ENCODE peak calls at places on chromosomes 13 and 19, in five cellular contexts. T is psoas muscle, G is foreskin fibroblast, S is tibial artery, E is MM.1S. V is an unnamed sample.

GRCh38 chr19:21841784-21842097 is 5.8 kb upstream of the ZNF43 start:
- DNase-seq in E (no peak), G (no peak), T (no peak), S (no peak), V (no peak)

GRCh38 chr19:34366670-34367423 is 1.9 kb downstream of the GPI start:
- DNase-seq in T (peak; percentile 24), E (no peak), G (peak; percentile 82), S (no peak), V (peak; percentile 53)

GRCh38 chr13:41610426-41610825 is 153.1 kb downstream of the RGCC start:
- DNase-seq in S (no peak), E (no peak), T (peak; percentile 59), G (peak; percentile 92), V (peak; percentile 69)

GRCh38 chr19:35949131-35949530 is 13.0 kb downstream of the LRFN3 start:
- DNase-seq in G (no peak), E (no peak), S (no peak), T (no peak), V (no peak)

GRCh38 chr19:41697198-41697855 is 9.3 kb upstream of the CEACAM7 start:
- DNase-seq in G (no peak), S (peak; percentile 47), T (no peak), E (no peak), V (no peak)

GRCh38 chr13:59879281-59879680 is 284.4 kb downstream of the DIAPH3 start:
- DNase-seq in T (no peak), S (no peak), E (no peak), G (no peak), V (no peak)

GRCh38 chr19:47228168-47228936 is 2.6 kb downstream of the BBC3 start:
- DNase-seq in T (peak; percentile 75), E (peak; percentile 19), S (peak; percentile 76), G (peak; percentile 79), V (peak; percentile 29)

GRCh38 chr19:45919678-45920077 is 5.1 kb upstream of the NANOS2 start:
- DNase-seq in S (no peak), T (peak; percentile 30), E (no peak), G (no peak), V (no peak)

GRCh38 chr13:108083056-108083455 is 132.3 kb downstream of the LIG4 start:
- DNase-seq in S (no peak), T (no peak), E (no peak), G (no peak), V (no peak)

GRCh38 chr19:22088541-22089144 is 36.4 kb downstream of the ZNF257 start:
- DNase-seq in S (no peak), G (no peak), E (no peak), T (no peak), V (no peak)

GRCh38 chr19:16342002-16342715 is 17.5 kb downstream of the KLF2 start:
- DNase-seq in T (no peak), G (peak; percentile 41), E (no peak), S (no peak), V (no peak)

GRCh38 chr13:45718992-45719391 is 16.9 kb downstream of the CBY2 start:
- DNase-seq in G (peak; percentile 22), T (no peak), E (no peak), S (no peak), V (peak; percentile 38)

GRCh38 chr13:49084961-49085360 is 109.2 kb downstream of the FNDC3A start:
- DNase-seq in S (no peak), T (no peak), E (no peak), G (no peak), V (no peak)

GRCh38 chr13:109744512-109745051 is 41.8 kb downstream of the IRS2 start:
- DNase-seq in G (peak; percentile 95), S (no peak), E (no peak), T (peak; percentile 71), V (peak; percentile 66)

GRCh38 chr13:26628706-26629105 is 71.2 kb downstream of the WASF3 start:
- DNase-seq in T (no peak), G (peak; percentile 41), E (no peak), S (no peak), V (peak; percentile 45)

GRCh38 chr19:16871870-16872269 is 16.9 kb upstream of the F2RL3 start:
- DNase-seq in S (no peak), G (no peak), T (no peak), E (no peak), V (no peak)

GRCh38 chr13:63184693-63185092 is 1769.0 kb upstream of the PCDH20 start:
- DNase-seq in G (peak; percentile 84), S (no peak), T (no peak), E (no peak), V (no peak)

GRCh38 chr19:29201849-29202248 is 11.1 kb downstream of the UQCRFS1 start:
- DNase-seq in S (no peak), G (peak; percentile 10), E (no peak), T (no peak), V (no peak)
- TF ChIP-seq CTCF in S (no peak), G (no peak), E (no peak), T (no peak), V (peak; percentile 34)

DNA sequence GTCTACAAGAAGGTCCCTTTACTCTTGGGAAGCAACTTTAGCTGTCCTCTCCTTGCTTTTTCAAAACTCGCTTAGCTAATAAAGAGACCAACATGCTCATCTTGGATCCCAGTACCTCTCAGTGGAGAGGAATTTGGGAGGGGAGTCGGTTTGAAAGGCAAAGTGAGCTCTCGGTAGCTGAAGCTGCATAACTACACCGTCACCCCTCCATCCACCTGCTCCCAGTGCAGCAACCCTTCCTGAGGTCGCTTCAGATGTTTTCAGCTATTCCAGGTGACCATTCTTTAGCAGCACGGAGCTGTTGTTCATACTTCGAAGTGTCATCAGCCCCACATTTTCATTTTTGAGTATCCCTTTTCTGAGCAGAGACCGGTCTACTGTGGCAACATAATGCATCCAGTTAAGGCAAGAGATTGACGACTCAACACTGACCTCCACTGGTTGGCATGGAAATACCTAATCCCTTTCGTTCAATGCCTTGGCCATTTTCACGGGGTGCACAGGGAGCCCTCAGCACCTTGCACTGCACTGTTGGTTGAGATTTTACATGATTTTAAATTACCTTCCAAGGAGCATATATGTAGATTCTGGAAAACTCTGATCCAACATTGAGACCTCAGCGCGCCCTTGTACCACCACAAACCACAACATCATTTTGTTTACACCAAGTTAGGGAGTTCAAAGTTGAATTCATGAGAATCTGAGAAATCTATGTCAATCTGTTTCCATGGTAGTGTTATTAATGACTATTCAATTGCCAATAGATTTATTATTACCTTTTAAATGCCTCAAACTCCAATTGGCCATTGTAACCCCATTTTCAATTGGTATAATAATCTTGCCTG is 42.2 kb downstream of the DLEU7 start:
- DNase-seq in G (peak; percentile 89), T (no peak), S (no peak), E (peak; percentile 71), V (peak; percentile 57)
- TF ChIP-seq CTCF in G (peak; percentile 59), T (peak; percentile 73), S (peak; percentile 62), E (peak; percentile 57), V (peak; percentile 84)

GRCh38 chr13:52845334-52845761 is 3.1 kb downstream of the PCDH8 start:
- DNase-seq in E (no peak), T (no peak), S (no peak), G (no peak), V (no peak)
- TF ChIP-seq CTCF in E (no peak), T (no peak), S (no peak), G (no peak), V (no peak)

GRCh38 chr13:85798999-85799646 is at the start of gene SLITRK6:
- DNase-seq in G (peak; percentile 77), E (no peak), T (no peak), S (no peak), V (peak; percentile 64)
- TF ChIP-seq CTCF in G (peak; percentile 5), E (no peak), T (no peak), S (no peak), V (peak; percentile 29)

GRCh38 chr13:100989424-100989823 is 314.8 kb upstream of the TMTC4 start:
- DNase-seq in E (no peak), T (no peak), S (no peak), G (no peak), V (no peak)
- TF ChIP-seq CTCF in E (no peak), T (no peak), S (no peak), G (no peak), V (no peak)

GRCh38 chr13:75226092-75226491 is 255.9 kb downstream of the TBC1D4 start:
- DNase-seq in T (no peak), G (no peak), S (no peak), E (no peak), V (no peak)
- TF ChIP-seq CTCF in T (no peak), G (no peak), S (no peak), E (no peak), V (no peak)

DNA sequence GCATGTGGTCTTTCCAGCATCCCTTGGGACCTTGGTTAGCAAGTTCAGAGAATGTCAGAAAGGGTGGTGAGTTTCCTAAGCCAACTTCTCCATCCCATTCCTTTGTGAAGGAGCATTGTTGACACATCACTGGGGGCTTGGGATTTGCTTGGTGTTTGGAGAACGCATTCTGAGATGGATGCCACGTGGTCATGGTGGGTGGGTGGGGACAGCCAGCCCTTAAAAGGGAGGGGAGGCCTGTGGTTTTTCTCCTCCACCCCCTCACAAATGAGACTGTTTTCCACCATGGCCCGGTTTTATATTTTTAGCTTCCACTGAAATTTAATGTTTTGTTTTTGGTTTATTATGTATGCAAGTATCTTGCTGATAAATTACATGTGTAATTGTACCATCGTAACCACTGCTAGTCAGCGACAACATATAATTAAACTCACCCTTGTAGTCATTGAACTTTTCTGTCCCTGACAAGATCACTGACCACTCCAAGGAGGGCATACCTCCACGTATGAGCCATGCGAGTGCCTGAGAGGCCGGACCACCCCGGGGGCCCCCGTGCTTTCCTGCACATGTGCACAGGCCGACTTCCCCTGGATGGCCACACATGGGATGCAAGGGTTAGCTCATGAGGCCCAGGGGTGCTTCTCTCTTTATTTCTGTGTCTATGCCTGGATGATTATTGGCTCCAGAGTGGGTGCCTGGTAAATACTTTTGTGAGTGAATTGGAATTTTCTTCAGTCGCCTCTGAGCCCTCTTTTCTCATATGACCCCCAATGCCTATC is 83.0 kb upstream of the ZNF536 start:
- DNase-seq in S (no peak), T (no peak), G (peak; percentile 8), E (no peak), V (no peak)
- TF ChIP-seq CTCF in S (no peak), T (no peak), G (no peak), E (no peak), V (no peak)

GRCh38 chr19:54415208-54415900 is at the start of gene TTYH1:
- DNase-seq in E (no peak), G (no peak), T (no peak), S (no peak), V (no peak)
- TF ChIP-seq CTCF in E (no peak), G (no peak), T (peak; percentile 14), S (no peak), V (peak; percentile 53)

DNA sequence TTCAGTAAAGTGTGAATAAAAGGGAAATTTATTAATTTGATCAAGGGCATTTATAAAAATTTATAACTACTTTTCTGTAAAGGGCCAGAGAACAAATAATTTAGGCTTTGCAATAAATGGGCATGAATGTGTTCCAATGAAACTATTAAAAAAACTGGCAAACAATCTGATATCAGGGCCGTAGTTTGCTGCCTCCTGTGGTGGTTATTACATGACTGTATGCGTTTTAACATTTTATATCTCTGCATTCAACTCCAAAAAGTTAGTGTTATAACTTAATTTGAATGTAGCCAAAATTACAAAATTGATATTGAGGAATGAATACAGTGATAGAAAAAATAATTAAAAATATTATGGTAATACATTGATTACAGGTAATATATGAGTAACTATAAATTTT is 80.5 kb upstream of the POSTN start:
- DNase-seq in S (no peak), T (no peak), G (no peak), E (no peak), V (no peak)
- TF ChIP-seq CTCF in S (no peak), T (no peak), G (no peak), E (no peak), V (peak; percentile 60)

V was measured in HFFc6.